ENCODE peak calls at places on chromosomes 7 and 10, in seven cellular contexts. W, R, P, I, C, L and O are unnamed samples.

GRCh38 chr7:120959929-120960484 is 9.4 kb downstream of the ING3 start:
- DNase-seq in W (no peak), R (no peak), P (no peak), I (no peak), C (no peak), L (no peak), O (no peak)

GRCh38 chr7:151699147-151699546 is 177.8 kb downstream of the PRKAG2 start:
- DNase-seq in W (no peak), R (no peak), P (peak; percentile 100), I (peak; percentile 97), C (no peak), L (no peak), O (no peak)

GRCh38 chr10:66550351-66550750 is 375.5 kb upstream of the LRRTM3 start:
- DNase-seq in W (no peak), R (no peak), P (no peak), I (no peak), C (no peak), L (no peak), O (no peak)

GRCh38 chr7:46930336-46930735 is 651.6 kb downstream of the TNS3 start:
- DNase-seq in W (no peak), R (no peak), P (peak; percentile 95), I (peak; percentile 96), C (no peak), L (no peak), O (no peak)

GRCh38 chr10:132393695-132394181 is 3.3 kb upstream of the PWWP2B start:
- DNase-seq in W (no peak), R (no peak), P (no peak), I (no peak), C (no peak), L (no peak), O (no peak)

GRCh38 chr10:77643795-77644468 is 6.3 kb upstream of the KCNMA1 start:
- DNase-seq in W (peak; percentile 28), R (peak; percentile 20), P (peak; percentile 57), I (peak; percentile 77), C (no peak), L (no peak), O (no peak)

GRCh38 chr10:69665457-69666320 is 35.6 kb downstream of the FAM241B start:
- DNase-seq in W (no peak), R (no peak), P (no peak), I (no peak), C (no peak), L (no peak), O (no peak)

GRCh38 chr10:101561068-101561915 is 26.8 kb downstream of the POLL start:
- DNase-seq in W (no peak), R (no peak), P (no peak), I (no peak), C (no peak), L (no peak), O (no peak)

GRCh38 chr7:16178069-16178468 is 243.3 kb downstream of the CRPPA start:
- DNase-seq in W (no peak), R (no peak), P (no peak), I (peak; percentile 8), C (no peak), L (no peak), O (no peak)

GRCh38 chr7:135930565-135931423 is 46.4 kb downstream of the MTPN start:
- DNase-seq in W (no peak), R (no peak), P (peak; percentile 62), I (peak; percentile 74), C (no peak), L (no peak), O (no peak)

GRCh38 chr10:104391150-104391968 is 37.7 kb downstream of the CFAP58 start:
- DNase-seq in W (no peak), R (no peak), P (peak; percentile 2), I (peak; percentile 15), C (no peak), L (no peak), O (no peak)

GRCh38 chr10:120172371-120172770 is 279.8 kb downstream of the SEC23IP start:
- DNase-seq in W (no peak), R (no peak), P (peak; percentile 44), I (no peak), C (no peak), L (no peak), O (no peak)

GRCh38 chr10:79947083-79947415 is 1.9 kb downstream of the SFTPD start:
- DNase-seq in W (peak; percentile 85), R (no peak), P (no peak), I (no peak), C (no peak), L (no peak), O (no peak)

GRCh38 chr10:1244493-1244892 is 188.3 kb downstream of the WDR37 start:
- DNase-seq in W (no peak), R (no peak), P (no peak), I (no peak), C (no peak), L (no peak), O (no peak)

GRCh38 chr10:79069325-79070090 is 742 bp downstream of the ZMIZ1 start:
- DNase-seq in W (peak; percentile 61), R (peak; percentile 54), P (peak; percentile 42), I (no peak), C (peak; percentile 55), L (peak; percentile 32), O (no peak)

GRCh38 chr7:129559564-129559963 is 52.0 kb upstream of the NRF1 start:
- DNase-seq in W (no peak), R (no peak), P (no peak), I (no peak), C (no peak), L (no peak), O (no peak)

GRCh38 chr10:311901-312665 is 176.8 kb downstream of the ZMYND11 start:
- DNase-seq in W (peak; percentile 51), R (no peak), P (no peak), I (no peak), C (no peak), L (no peak), O (no peak)